ENCODE peak calls at places on chromosomes 13 and 19, in four cellular contexts. I is Panc1, R is K562, V is HepG2. Z is an unnamed sample.

GRCh38 chr19:49857834-49858590 is 7.1 kb downstream of the PTOV1 start:
- DNase-seq in I (no peak), R (no peak), V (no peak), Z (no peak)

GRCh38 chr19:17829855-17830566 is 8.7 kb upstream of the INSL3 start:
- DNase-seq in I (peak), R (peak), V (no peak), Z (peak)

GRCh38 chr19:55133639-55134444 is 15.2 kb downstream of the TNNT1 start:
- DNase-seq in I (no peak), R (peak), V (no peak), Z (no peak)

GRCh38 chr19:57888494-57889231 is at the start of gene ZNF814:
- DNase-seq in I (no peak), R (peak), V (no peak), Z (no peak)

GRCh38 chr13:103731959-103732358 is 665.7 kb upstream of the SLC10A2 start:
- DNase-seq in I (no peak), R (no peak), V (no peak), Z (no peak)

GRCh38 chr19:15297416-15298224 is 34.7 kb downstream of the BRD4 start:
- DNase-seq in I (peak), R (no peak), V (peak), Z (peak)

GRCh38 chr19:3375221-3376088 is 9.1 kb downstream of the NFIC start:
- DNase-seq in I (no peak), R (peak), V (no peak), Z (no peak)

GRCh38 chr13:41905600-41906254 is 55.2 kb downstream of the VWA8 start:
- DNase-seq in I (peak), R (peak), V (peak), Z (peak)

GRCh38 chr13:32761472-32761871 is 175.2 kb downstream of the PDS5B start:
- DNase-seq in I (no peak), R (no peak), V (no peak), Z (no peak)

GRCh38 chr19:6233051-6233826 is 46.5 kb downstream of the MLLT1 start:
- DNase-seq in I (no peak), R (no peak), V (no peak), Z (no peak)

GRCh38 chr19:3285647-3286176 is 61.3 kb downstream of the CELF5 start:
- DNase-seq in I (no peak), R (peak), V (peak), Z (no peak)

GRCh38 chr19:41546386-41546789 is 29.6 kb upstream of the CEACAM21 start:
- DNase-seq in I (no peak), R (no peak), V (no peak), Z (no peak)
- TF ChIP-seq TCF7L2 in I (no peak), R (no peak), V (no peak), Z (no peak)

GRCh38 chr13:99345345-99345744 is 38.1 kb upstream of the GPR183 start:
- DNase-seq in I (no peak), R (no peak), V (no peak), Z (no peak)

GRCh38 chr13:99346328-99347070 is 39.3 kb upstream of the GPR183 start:
- DNase-seq in I (no peak), R (no peak), V (no peak), Z (no peak)

GRCh38 chr13:99350191-99350590 is 43.0 kb upstream of the GPR183 start:
- DNase-seq in I (no peak), R (no peak), V (no peak), Z (no peak)

GRCh38 chr13:99347335-99347878 is 40.2 kb upstream of the GPR183 start:
- DNase-seq in I (no peak), R (no peak), V (no peak), Z (no peak)

GRCh38 chr13:99347911-99348451 is 40.8 kb upstream of the GPR183 start:
- DNase-seq in I (no peak), R (no peak), V (no peak), Z (no peak)
- TF ChIP-seq TCF7L2 in I (no peak), R (no peak), V (no peak), Z (no peak)

GRCh38 chr19:35119091-35119490 is 3.5 kb downstream of the FXYD3 start:
- DNase-seq in I (no peak), R (no peak), V (no peak), Z (no peak)

GRCh38 chr19:35116085-35116801 is 620 bp downstream of the FXYD3 start:
- DNase-seq in I (no peak), R (no peak), V (no peak), Z (no peak)

GRCh38 chr19:35117017-35117570 is 1.5 kb downstream of the FXYD3 start:
- DNase-seq in I (no peak), R (no peak), V (no peak), Z (no peak)

GRCh38 chr19:35118268-35119026 is 2.8 kb downstream of the FXYD3 start:
- DNase-seq in I (no peak), R (no peak), V (no peak), Z (no peak)

DNA sequence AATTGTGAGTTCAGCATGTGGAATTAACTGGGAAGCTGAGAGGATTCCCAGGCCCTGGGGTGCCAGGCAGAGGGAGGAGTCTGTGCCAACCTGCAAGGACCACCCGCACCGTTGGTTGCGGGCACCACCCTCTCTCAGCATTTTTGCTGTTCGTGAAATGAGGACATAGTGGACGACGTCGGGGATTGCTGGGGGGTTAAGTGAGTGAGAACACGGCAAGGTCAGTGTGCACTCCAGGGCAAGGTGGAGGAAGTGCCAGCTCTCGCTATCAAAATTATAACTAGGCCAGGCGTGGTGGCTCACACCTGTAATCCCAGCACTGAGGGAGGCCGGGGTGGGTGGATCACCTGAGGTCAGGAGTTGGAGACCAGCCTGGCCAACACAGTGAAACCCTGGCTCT is 2.2 kb downstream of the FXYD3 start:
- DNase-seq in I (no peak), R (no peak), V (no peak), Z (no peak)
- TF ChIP-seq TCF7L2 in I (no peak), R (no peak), V (no peak), Z (no peak)

DNA sequence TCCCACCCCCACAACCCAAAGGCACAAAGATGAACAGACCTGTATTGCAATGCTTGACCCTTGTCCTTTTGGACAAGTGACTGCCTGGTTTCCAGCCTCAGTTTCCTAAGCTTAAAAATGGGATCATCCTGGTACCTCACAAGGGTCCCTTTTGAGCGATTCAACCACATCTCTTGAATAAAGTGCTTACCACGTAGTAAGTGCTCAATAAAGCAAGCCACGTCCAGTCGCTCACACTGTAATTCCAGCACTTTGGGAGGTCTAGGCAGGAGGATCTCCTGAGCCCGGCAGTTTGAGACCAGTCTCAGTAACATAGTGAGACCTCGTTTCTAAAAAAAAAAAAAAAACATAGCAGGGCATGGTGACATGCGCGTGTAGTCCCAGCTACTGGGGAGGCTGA is 1.2 kb downstream of the DLL3 start:
- DNase-seq in I (no peak), R (no peak), V (no peak), Z (no peak)
- TF ChIP-seq TCF7L2 in I (no peak), R (no peak), V (no peak), Z (no peak)